ENCODE peak calls at places on chromosomes 12 and 14, in ten cellular contexts. Q is osteocyte; L is epithelial cell of esophagus; B is WTC11; F is neural crest cell; P is GM13977; M is lower leg skin; T is brain microvascular endothelial cell; G is CD4-positive, alpha-beta T cell; A is endodermal cell. J is an unnamed sample.

GRCh38 chr12:59173696-59174095 is 253.4 kb upstream of the LRIG3 start:
- DNase-seq in P (no peak), B (no peak), T (no peak), M (no peak), A (no peak), F (no peak), L (peak; percentile 6), G (no peak), Q (no peak), J (no peak)

GRCh38 chr12:131674373-131674772 is 36.5 kb upstream of the SFSWAP start:
- DNase-seq in P (no peak), A (peak; percentile 38), G (no peak), F (no peak), T (no peak), M (no peak), L (no peak), Q (peak; percentile 68), B (no peak), J (no peak)

GRCh38 chr14:53411110-53411509 is 258.0 kb upstream of the DDHD1 start:
- DNase-seq in A (no peak), F (no peak), M (no peak), G (no peak), P (no peak), Q (no peak), L (peak; percentile 11), B (no peak), T (peak; percentile 47), J (no peak)

GRCh38 chr12:8914716-8915526 is 612 bp downstream of the PHC1 start:
- DNase-seq in P (peak; percentile 83), G (peak; percentile 50), F (peak; percentile 36), M (peak; percentile 25), Q (no peak), B (peak; percentile 73), A (peak; percentile 91), L (peak; percentile 72), T (peak; percentile 40), J (no peak)

GRCh38 chr14:72369106-72369505 is 436.9 kb downstream of the RGS6 start:
- DNase-seq in F (no peak), P (no peak), A (no peak), L (no peak), Q (no peak), T (no peak), B (no peak), G (no peak), M (no peak), J (no peak)

GRCh38 chr12:53530920-53531319 is 23.6 kb upstream of the NPFF start:
- DNase-seq in L (peak; percentile 74), P (no peak), M (no peak), Q (no peak), B (no peak), G (no peak), F (no peak), A (no peak), T (peak; percentile 43), J (no peak)

GRCh38 chr12:124463341-124463861 is 104.0 kb downstream of the NCOR2 start:
- DNase-seq in F (no peak), M (no peak), A (no peak), Q (no peak), G (no peak), L (no peak), P (no peak), T (no peak), B (no peak), J (peak; percentile 78)

GRCh38 chr12:76402259-76402658 is 54.0 kb upstream of the BBS10 start:
- DNase-seq in P (no peak), F (no peak), A (no peak), G (no peak), T (no peak), L (no peak), B (no peak), Q (no peak), M (no peak), J (no peak)

GRCh38 chr12:29533815-29534489 is 36.5 kb upstream of the OVCH1 start:
- DNase-seq in B (no peak), L (no peak), F (no peak), M (no peak), G (no peak), A (no peak), T (no peak), P (no peak), Q (no peak), J (no peak)

GRCh38 chr12:29492884-29493283 is 4.6 kb downstream of the OVCH1 start:
- DNase-seq in F (no peak), Q (no peak), P (no peak), L (no peak), T (no peak), G (no peak), B (no peak), A (no peak), M (no peak), J (no peak)

GRCh38 chr12:27969901-27970390 is 2.6 kb downstream of the PTHLH start:
- DNase-seq in Q (peak; percentile 85), B (peak; percentile 81), L (peak; percentile 90), P (peak; percentile 83), M (no peak), F (peak; percentile 37), A (peak; percentile 94), G (peak; percentile 15), T (no peak), J (no peak)

DNA sequence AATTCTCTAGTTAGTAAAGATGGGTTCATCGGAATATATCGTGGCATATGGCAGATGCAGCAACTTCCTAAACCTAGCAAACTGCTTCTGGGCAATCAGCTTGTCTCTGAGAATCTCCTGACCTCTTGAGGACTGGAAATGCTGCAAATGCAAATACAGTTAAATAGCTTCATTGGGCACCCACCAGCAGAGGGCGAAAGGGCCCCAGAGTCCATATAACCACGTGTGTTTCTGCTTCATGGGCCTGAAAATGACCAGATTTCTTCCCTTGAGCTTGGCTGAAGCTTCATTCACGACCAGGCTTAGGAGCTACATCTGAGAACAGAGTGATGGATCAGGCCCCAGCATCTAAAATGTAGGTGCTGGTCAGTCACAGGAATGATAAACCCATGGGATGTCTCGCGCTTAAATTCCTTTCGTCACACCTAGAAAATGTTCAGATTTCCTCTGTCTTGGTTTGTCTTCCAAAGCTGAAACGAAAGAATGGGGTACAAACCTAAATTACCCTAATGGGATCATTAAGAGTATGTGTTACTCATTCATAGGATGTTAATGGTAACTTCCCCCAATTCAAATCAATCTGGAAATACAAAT is 1482.5 kb upstream of the TMEM132C start:
- DNase-seq in A (peak; percentile 95), Q (no peak), L (peak; percentile 29), T (peak; percentile 24), M (no peak), G (peak; percentile 2), F (peak; percentile 52), P (no peak), B (peak; percentile 8), J (no peak)
- TF ChIP-seq CTCF in A (peak; percentile 88), Q (no peak), L (peak; percentile 13), T (peak; percentile 35), M (no peak), G (peak; percentile 19), F (peak; percentile 70), P (peak; percentile 28), B (no peak), J (peak; percentile 38)

DNA sequence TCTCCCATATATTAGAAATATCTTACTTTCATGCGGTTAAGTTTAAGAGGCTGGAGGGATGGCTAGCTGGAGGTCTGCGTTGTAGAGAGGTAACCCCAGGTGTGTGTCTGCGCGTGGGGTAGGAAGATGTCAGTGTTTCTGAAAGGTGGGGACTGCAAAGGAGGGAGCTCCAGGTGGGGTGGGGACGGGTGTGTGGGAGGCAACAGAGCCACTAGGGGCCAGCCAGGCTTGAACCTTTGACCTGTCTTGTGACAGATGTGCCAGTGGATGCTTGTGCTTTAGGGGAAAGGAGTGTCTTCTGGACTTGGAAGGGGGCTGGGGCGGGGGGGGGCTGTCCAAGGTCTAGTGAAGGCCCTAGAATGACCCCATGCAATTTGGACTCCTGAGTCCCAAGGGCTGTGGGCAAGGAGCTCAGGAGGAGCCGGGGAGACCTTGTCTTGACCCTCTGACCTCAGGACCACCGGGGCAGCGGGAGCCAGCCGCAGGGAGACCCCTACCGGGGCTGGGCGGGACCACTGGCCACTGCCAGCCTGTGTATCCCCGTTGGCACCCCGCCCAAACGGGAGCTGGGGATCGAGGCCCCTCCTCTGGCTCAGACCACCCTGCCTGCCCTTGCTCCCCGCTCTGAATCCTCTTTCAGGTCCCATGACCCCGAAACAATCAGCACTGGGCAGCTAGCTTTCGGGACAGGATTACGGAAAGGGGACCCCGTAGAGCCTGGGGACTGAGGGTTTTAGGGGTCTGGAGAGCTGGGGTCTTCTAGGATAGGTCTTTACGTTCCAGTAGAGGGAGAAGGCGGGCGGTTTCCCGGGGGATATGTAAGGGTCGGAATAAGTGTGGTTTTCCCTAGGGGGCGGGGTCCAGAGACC is 1.1 kb downstream of the GLI1 start:
- DNase-seq in B (peak; percentile 81), F (peak; percentile 54), P (peak; percentile 48), L (peak; percentile 23), T (no peak), M (no peak), G (no peak), A (peak; percentile 95), Q (no peak), J (no peak)
- TF ChIP-seq CTCF in B (no peak), F (no peak), P (no peak), L (no peak), T (no peak), M (no peak), G (no peak), A (peak; percentile 58), Q (no peak), J (no peak)

GRCh38 chr14:60487211-60487610 is 1.3 kb upstream of the C14orf39 start:
- DNase-seq in G (no peak), B (no peak), L (no peak), Q (no peak), F (no peak), M (no peak), T (no peak), P (no peak), A (no peak), J (no peak)

GRCh38 chr14:60485057-60485599 is 735 bp downstream of the C14orf39 start:
- DNase-seq in A (peak; percentile 60), P (no peak), M (no peak), B (no peak), L (no peak), G (no peak), F (no peak), Q (no peak), T (no peak), J (no peak)

GRCh38 chr14:60490270-60490669 is 4.4 kb upstream of the C14orf39 start:
- DNase-seq in M (no peak), F (no peak), A (no peak), L (no peak), P (no peak), B (no peak), Q (no peak), T (no peak), G (no peak), J (no peak)

GRCh38 chr14:60485600-60486251 is at the start of gene C14orf39:
- DNase-seq in L (peak; percentile 46), P (peak; percentile 24), F (peak; percentile 45), T (no peak), Q (no peak), B (peak; percentile 68), M (no peak), A (peak; percentile 90), G (no peak), J (no peak)

GRCh38 chr14:60488175-60488574 is 2.3 kb upstream of the C14orf39 start:
- DNase-seq in F (no peak), M (no peak), T (no peak), G (no peak), B (no peak), L (no peak), Q (no peak), A (no peak), P (no peak), J (no peak)
- TF ChIP-seq CTCF in F (peak; percentile 41), M (no peak), T (no peak), G (no peak), B (no peak), L (peak; percentile 15), Q (peak; percentile 54), A (peak; percentile 68), P (no peak), J (peak; percentile 47)

GRCh38 chr12:26798013-26798412 is 35.0 kb downstream of the ITPR2 start:
- DNase-seq in P (no peak), Q (no peak), B (no peak), T (peak; percentile 41), G (no peak), A (no peak), F (no peak), L (peak; percentile 21), M (no peak), J (no peak)
- TF ChIP-seq CTCF in P (no peak), Q (no peak), B (no peak), T (no peak), G (no peak), A (no peak), F (no peak), L (no peak), M (no peak), J (no peak)